ENCODE peak calls at places on chromosomes 16 and 17, in four cellular contexts. One of them, this sample, is unnamed. For H3K27me3, the result is how much of the 10 kb centered on the place peaks cover.

GRCh38 chr16:82700541-82701240 is 73.9 kb downstream of the CDH13 start:
- DNase-seq in heart left ventricle: no peak
- DNase-seq in iPS DF 6.9: no peak
- DNase-seq in stomach: no peak
- DNase-seq in this sample: no peak

GRCh38 chr16:595094-595528 is 5.2 kb downstream of the RAB40C start:
- DNase-seq in heart left ventricle: no peak
- DNase-seq in iPS DF 6.9: no peak
- DNase-seq in stomach: no peak
- DNase-seq in this sample: no peak

GRCh38 chr16:16191493-16192167 is 31.7 kb downstream of the ABCC6 start:
- DNase-seq in heart left ventricle: peak
- DNase-seq in iPS DF 6.9: no peak
- DNase-seq in stomach: no peak
- DNase-seq in this sample: no peak

GRCh38 chr16:15822957-15823356 is 33.9 kb downstream of the MYH11 start:
- DNase-seq in heart left ventricle: no peak
- DNase-seq in iPS DF 6.9: no peak
- DNase-seq in stomach: peak
- DNase-seq in this sample: no peak

GRCh38 chr17:3977387-3977786 is 13.2 kb upstream of the ATP2A3 start:
- DNase-seq in heart left ventricle: no peak
- DNase-seq in iPS DF 6.9: no peak
- DNase-seq in stomach: no peak
- DNase-seq in this sample: no peak

GRCh38 chr16:59887856-59888255 is 1153.7 kb upstream of the GOT2 start:
- DNase-seq in heart left ventricle: no peak
- DNase-seq in iPS DF 6.9: no peak
- DNase-seq in stomach: no peak
- DNase-seq in this sample: no peak

GRCh38 chr17:43309505-43310329 is 75.9 kb upstream of the RNU2-1 start:
- DNase-seq in heart left ventricle: no peak
- DNase-seq in iPS DF 6.9: no peak
- DNase-seq in stomach: no peak
- DNase-seq in this sample: peak

GRCh38 chr17:76000016-76000754 is 470 bp upstream of the CDK3 start:
- DNase-seq in heart left ventricle: peak
- DNase-seq in iPS DF 6.9: no peak
- DNase-seq in stomach: peak
- DNase-seq in this sample: no peak

GRCh38 chr16:55437627-55438026 is 41.4 kb upstream of the MMP2 start:
- DNase-seq in heart left ventricle: no peak
- DNase-seq in iPS DF 6.9: no peak
- DNase-seq in stomach: no peak
- DNase-seq in this sample: no peak

GRCh38 chr16:77290451-77291110 is 91.4 kb downstream of the SYCE1L start:
- DNase-seq in heart left ventricle: no peak
- DNase-seq in iPS DF 6.9: no peak
- DNase-seq in stomach: no peak
- DNase-seq in this sample: no peak

GRCh38 chr17:80524150-80524712 is 20.4 kb upstream of the RPTOR start:
- DNase-seq in heart left ventricle: no peak
- DNase-seq in iPS DF 6.9: no peak
- DNase-seq in stomach: no peak
- DNase-seq in this sample: no peak

GRCh38 chr16:4601317-4602186 is 13.1 kb downstream of the UBALD1 start:
- DNase-seq in heart left ventricle: no peak
- DNase-seq in iPS DF 6.9: no peak
- DNase-seq in stomach: no peak
- DNase-seq in this sample: no peak

GRCh38 chr16:47928008-47928407 is 227.8 kb downstream of the ABCC12 start:
- DNase-seq in heart left ventricle: no peak
- DNase-seq in iPS DF 6.9: no peak
- DNase-seq in stomach: no peak
- DNase-seq in this sample: no peak

GRCh38 chr17:75845058-75845711 is 981 bp upstream of the UNC13D start:
- DNase-seq in heart left ventricle: peak
- DNase-seq in iPS DF 6.9: peak
- DNase-seq in stomach: peak
- DNase-seq in this sample: peak

GRCh38 chr17:45382982-45383381 is 49.7 kb downstream of the ARHGAP27 start:
- DNase-seq in heart left ventricle: no peak
- DNase-seq in iPS DF 6.9: no peak
- DNase-seq in stomach: no peak
- DNase-seq in this sample: no peak

GRCh38 chr17:44108440-44109311 is 14.8 kb downstream of the HDAC5 start:
- DNase-seq in heart left ventricle: peak
- DNase-seq in iPS DF 6.9: no peak
- DNase-seq in stomach: peak
- DNase-seq in this sample: peak

GRCh38 chr17:31696184-31696602 is 162.9 kb downstream of the COPRS start:
- DNase-seq in heart left ventricle: peak
- DNase-seq in iPS DF 6.9: peak
- DNase-seq in stomach: peak
- DNase-seq in this sample: peak

GRCh38 chr16:20612551-20613470 is 36.6 kb upstream of the ACSM2B start:
- DNase-seq in heart left ventricle: peak
- DNase-seq in iPS DF 6.9: no peak
- DNase-seq in stomach: peak
- DNase-seq in this sample: peak

GRCh38 chr16:2992383-2993081 is 12.3 kb upstream of the PKMYT1 start:
- DNase-seq in heart left ventricle: no peak
- DNase-seq in iPS DF 6.9: no peak
- DNase-seq in stomach: no peak
- DNase-seq in this sample: no peak

GRCh38 chr17:79107499-79108231 is 33.0 kb downstream of the ENGASE start:
- DNase-seq in heart left ventricle: no peak
- DNase-seq in iPS DF 6.9: no peak
- DNase-seq in stomach: no peak
- DNase-seq in this sample: no peak

GRCh38 chr17:29112780-29113295 is 67.4 kb downstream of the MYO18A start:
- DNase-seq in heart left ventricle: no peak
- DNase-seq in iPS DF 6.9: no peak
- DNase-seq in stomach: peak
- DNase-seq in this sample: no peak

GRCh38 chr17:77160877-77161530 is 20.2 kb downstream of the SEC14L1 start:
- DNase-seq in heart left ventricle: no peak
- DNase-seq in iPS DF 6.9: no peak
- DNase-seq in stomach: no peak
- DNase-seq in this sample: no peak

GRCh38 chr17:13544292-13544691 is 57.4 kb downstream of the HS3ST3A1 start:
- DNase-seq in heart left ventricle: no peak
- DNase-seq in iPS DF 6.9: no peak
- DNase-seq in stomach: no peak
- DNase-seq in this sample: peak

DNA sequence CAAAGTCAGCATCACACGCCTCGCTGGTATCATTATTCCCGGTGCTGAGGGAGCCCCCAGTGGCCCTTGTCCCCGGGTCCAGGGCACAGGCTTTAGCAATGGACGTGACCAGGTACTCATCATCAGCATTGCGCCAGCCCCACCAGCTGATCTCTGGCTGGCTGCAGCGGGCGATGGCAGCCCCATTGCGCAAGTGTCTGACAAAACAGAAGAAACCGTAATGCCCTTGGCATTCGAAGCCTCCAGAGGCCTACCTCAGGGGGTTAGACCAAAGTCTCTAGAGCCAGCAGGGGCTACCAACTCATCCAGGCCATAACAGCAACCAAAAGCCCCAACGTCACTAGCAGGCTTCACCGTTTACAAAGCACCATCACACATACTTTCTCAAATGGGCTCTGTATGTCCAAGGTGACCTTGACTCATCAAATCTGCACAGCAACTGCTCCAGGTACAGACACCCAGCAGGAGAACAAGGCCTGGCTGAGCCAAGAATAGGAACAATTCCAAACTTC is 7.3 kb downstream of the MTMR4 start:
- DNase-seq in heart left ventricle: peak
- DNase-seq in iPS DF 6.9: no peak
- DNase-seq in stomach: no peak
- DNase-seq in this sample: no peak
- H3K27ac ChIP-seq in heart left ventricle: peak
- H3K27ac ChIP-seq in iPS DF 6.9: no peak
- H3K27ac ChIP-seq in stomach: no peak
- H3K27ac ChIP-seq in this sample: peak

DNA sequence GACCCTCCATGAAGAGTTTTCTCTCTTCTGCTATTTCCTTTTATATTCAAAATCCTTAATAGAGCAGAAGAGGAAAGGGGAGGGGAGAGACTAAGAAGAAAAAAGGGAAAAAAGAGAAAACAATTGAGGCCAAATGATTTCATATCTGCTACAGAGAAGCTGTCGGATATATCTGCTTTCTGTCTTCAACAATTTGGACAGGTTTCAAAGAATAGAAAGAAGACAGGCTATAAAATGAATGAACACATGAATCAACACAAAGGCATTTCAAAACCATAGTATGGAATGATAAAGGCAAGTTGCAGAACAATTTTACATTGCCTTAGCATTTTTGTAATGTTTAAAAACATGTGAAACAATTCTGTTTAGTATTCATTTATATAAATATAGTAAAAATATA is 4.7 kb upstream of the CMTR2 start:
- DNase-seq in heart left ventricle: no peak
- DNase-seq in iPS DF 6.9: no peak
- DNase-seq in stomach: no peak
- DNase-seq in this sample: no peak
- H3K27me3 ChIP-seq in heart left ventricle: under half
- H3K27me3 ChIP-seq in iPS DF 6.9: under half
- H3K27me3 ChIP-seq in stomach: under half
- H3K27me3 ChIP-seq in this sample: under half

GRCh38 chr17:64531955-64532371 is 25.2 kb downstream of the CEP95 start:
- DNase-seq in heart left ventricle: no peak
- DNase-seq in iPS DF 6.9: no peak
- DNase-seq in stomach: no peak
- DNase-seq in this sample: no peak
- H3K27ac ChIP-seq in heart left ventricle: no peak
- H3K27ac ChIP-seq in iPS DF 6.9: no peak
- H3K27ac ChIP-seq in stomach: no peak
- H3K27ac ChIP-seq in this sample: no peak

GRCh38 chr17:46817901-46818209 is 637 bp downstream of the WNT3 start:
- DNase-seq in heart left ventricle: no peak
- DNase-seq in iPS DF 6.9: no peak
- DNase-seq in stomach: no peak
- DNase-seq in this sample: no peak
- H3K27me3 ChIP-seq in heart left ventricle: half or more
- H3K27me3 ChIP-seq in iPS DF 6.9: under half
- H3K27me3 ChIP-seq in stomach: half or more
- H3K27me3 ChIP-seq in this sample: under half

GRCh38 chr16:89346869-89347268 is 129.4 kb downstream of the ZNF778 start:
- DNase-seq in heart left ventricle: no peak
- DNase-seq in iPS DF 6.9: no peak
- DNase-seq in stomach: no peak
- DNase-seq in this sample: no peak

GRCh38 chr16:89345663-89346150 is 128.2 kb downstream of the ZNF778 start:
- DNase-seq in heart left ventricle: no peak
- DNase-seq in iPS DF 6.9: no peak
- DNase-seq in stomach: peak
- DNase-seq in this sample: no peak

GRCh38 chr16:89343501-89344291 is 126.2 kb downstream of the ZNF778 start:
- DNase-seq in heart left ventricle: no peak
- DNase-seq in iPS DF 6.9: no peak
- DNase-seq in stomach: no peak
- DNase-seq in this sample: no peak

GRCh38 chr16:89344314-89344828 is 126.9 kb downstream of the ZNF778 start:
- DNase-seq in heart left ventricle: no peak
- DNase-seq in iPS DF 6.9: no peak
- DNase-seq in stomach: no peak
- DNase-seq in this sample: no peak

GRCh38 chr16:89344846-89345577 is 127.5 kb downstream of the ZNF778 start:
- DNase-seq in heart left ventricle: no peak
- DNase-seq in iPS DF 6.9: no peak
- DNase-seq in stomach: no peak
- DNase-seq in this sample: no peak
- H3K27ac ChIP-seq in heart left ventricle: no peak
- H3K27ac ChIP-seq in iPS DF 6.9: no peak
- H3K27ac ChIP-seq in stomach: peak
- H3K27ac ChIP-seq in this sample: peak

GRCh38 chr17:6712854-6713129 is 377 bp downstream of the SLC13A5 start:
- DNase-seq in heart left ventricle: no peak
- DNase-seq in iPS DF 6.9: no peak
- DNase-seq in stomach: no peak
- DNase-seq in this sample: no peak

GRCh38 chr17:6713130-6713917 is at the start of gene SLC13A5:
- DNase-seq in heart left ventricle: no peak
- DNase-seq in iPS DF 6.9: no peak
- DNase-seq in stomach: no peak
- DNase-seq in this sample: no peak

GRCh38 chr17:6712058-6712853 is 913 bp downstream of the SLC13A5 start:
- DNase-seq in heart left ventricle: no peak
- DNase-seq in iPS DF 6.9: no peak
- DNase-seq in stomach: no peak
- DNase-seq in this sample: no peak

GRCh38 chr17:6713918-6714271 is 726 bp upstream of the SLC13A5 start:
- DNase-seq in heart left ventricle: no peak
- DNase-seq in iPS DF 6.9: no peak
- DNase-seq in stomach: no peak
- DNase-seq in this sample: no peak

GRCh38 chr17:6714315-6714874 is 1.2 kb upstream of the SLC13A5 start:
- DNase-seq in heart left ventricle: no peak
- DNase-seq in iPS DF 6.9: no peak
- DNase-seq in stomach: no peak
- DNase-seq in this sample: no peak
- H3K27me3 ChIP-seq in heart left ventricle: under half
- H3K27me3 ChIP-seq in iPS DF 6.9: under half
- H3K27me3 ChIP-seq in stomach: under half
- H3K27me3 ChIP-seq in this sample: under half